ENCODE peak calls at places on chromosomes 4 and X, in seven cellular contexts. Y is NCI-H345, X is fibroblast of mammary gland, J is kidney glomerular epithelial cell, I is midbrain, Q is hypothalamus, Z is colonic mucosa. V is an unnamed sample.

GRCh38 chrX:42714981-42715688 is 62.8 kb downstream of the PPP1R2C start:
- DNase-seq in J (peak; percentile 22), I (peak; percentile 67), Y (no peak), Z (peak; percentile 66), X (no peak), Q (peak; percentile 61), V (no peak)

GRCh38 chr4:149113804-149114430 is 671.7 kb upstream of the NR3C2 start:
- DNase-seq in Y (no peak), Q (no peak), X (peak; percentile 74), I (no peak), Z (no peak), J (peak; percentile 79), V (no peak)

GRCh38 chr4:98745372-98745771 is 87.0 kb upstream of the TSPAN5 start:
- DNase-seq in Y (no peak), I (peak; percentile 0), Z (peak; percentile 42), X (peak; percentile 47), J (no peak), Q (no peak), V (no peak)

GRCh38 chr4:17316566-17316965 is 195.3 kb downstream of the QDPR start:
- DNase-seq in X (no peak), Q (no peak), J (no peak), Y (no peak), Z (no peak), I (no peak), V (no peak)

GRCh38 chr4:107780665-107781064 is 44.1 kb upstream of the SGMS2 start:
- DNase-seq in X (peak; percentile 40), J (no peak), Y (no peak), I (no peak), Q (no peak), Z (no peak), V (no peak)

GRCh38 chr4:30757357-30757756 is 37.2 kb downstream of the PCDH7 start:
- DNase-seq in J (peak; percentile 74), I (no peak), Q (no peak), X (peak; percentile 92), Z (no peak), Y (no peak), V (no peak)

GRCh38 chrX:116436358-116436816 is at the start of gene SLC6A14:
- DNase-seq in Z (peak; percentile 25), I (no peak), J (no peak), Q (no peak), Y (no peak), X (no peak), V (no peak)

GRCh38 chrX:136048446-136048845 is 63.2 kb downstream of the SLC9A6 start:
- DNase-seq in Q (no peak), J (no peak), Y (no peak), X (peak; percentile 44), Z (no peak), I (no peak), V (no peak)

GRCh38 chr4:154018659-154019058 is 229.8 kb upstream of the SFRP2 start:
- DNase-seq in I (no peak), Z (no peak), Y (no peak), J (no peak), X (no peak), Q (no peak), V (no peak)

GRCh38 chrX:72088761-72089160 is 43.0 kb downstream of the RTL5 start:
- DNase-seq in Q (no peak), I (no peak), X (no peak), Y (no peak), Z (no peak), J (no peak), V (no peak)

GRCh38 chrX:136199365-136199764 is 51.8 kb downstream of the MAP7D3 start:
- DNase-seq in Q (no peak), X (peak; percentile 77), J (no peak), I (no peak), Z (no peak), Y (no peak), V (no peak)

GRCh38 chrX:10697552-10697951 is 77.2 kb upstream of the MID1 start:
- DNase-seq in J (no peak), Z (no peak), X (no peak), Q (no peak), I (no peak), Y (no peak), V (no peak)

GRCh38 chrX:106619797-106620196 is 8.0 kb downstream of the RADX start:
- DNase-seq in I (no peak), J (no peak), Y (no peak), Z (no peak), X (peak; percentile 17), Q (no peak), V (no peak)

GRCh38 chr4:9765091-9765490 is 16.3 kb upstream of the DRD5 start:
- DNase-seq in Q (peak; percentile 21), I (peak; percentile 3), Y (no peak), J (no peak), X (peak; percentile 2), Z (peak; percentile 44), V (no peak)

GRCh38 chr4:8300832-8301231 is 31.3 kb downstream of the HTRA3 start:
- DNase-seq in Z (no peak), I (no peak), Y (no peak), Q (no peak), X (no peak), J (no peak), V (no peak)

GRCh38 chr4:63814171-63814964 is 594.9 kb downstream of the TECRL start:
- DNase-seq in Q (no peak), X (no peak), Y (no peak), J (no peak), Z (no peak), I (no peak), V (no peak)

GRCh38 chr4:6974138-6974848 is 64.7 kb downstream of the TBC1D14 start:
- DNase-seq in Z (peak; percentile 89), Q (peak; percentile 79), J (peak; percentile 74), X (peak; percentile 87), Y (peak; percentile 68), I (peak; percentile 88), V (no peak)

GRCh38 chr4:162408309-162408708 is 244.5 kb upstream of the FSTL5 start:
- DNase-seq in Y (no peak), Z (peak; percentile 55), J (no peak), X (no peak), I (no peak), Q (no peak), V (no peak)

GRCh38 chr4:151434183-151434860 is 25.3 kb downstream of the FHIP1A start:
- DNase-seq in Q (no peak), I (no peak), J (peak; percentile 74), Z (no peak), Y (no peak), X (peak; percentile 33), V (no peak)

GRCh38 chrX:28135378-28136047 is 154.3 kb upstream of the DCAF8L1 start:
- DNase-seq in Z (no peak), Y (no peak), J (no peak), Q (no peak), I (no peak), X (peak; percentile 9), V (no peak)

GRCh38 chrX:134026732-134027311 is 41.4 kb upstream of the GPC3 start:
- DNase-seq in Z (peak; percentile 67), J (peak; percentile 14), Q (no peak), X (peak; percentile 49), I (peak; percentile 13), Y (peak; percentile 4), V (no peak)

GRCh38 chrX:9942086-9942485 is 25.1 kb upstream of the CLDN34 start:
- DNase-seq in Q (no peak), Y (no peak), J (no peak), Z (no peak), I (no peak), X (no peak), V (no peak)

GRCh38 chr4:141425124-141425523 is 204.4 kb downstream of the ZNF330 start:
- DNase-seq in Z (no peak), Q (no peak), X (peak; percentile 71), J (peak; percentile 11), I (no peak), Y (no peak), V (no peak)

GRCh38 chr4:132383571-132384199 is 765.4 kb upstream of the PCDH10 start:
- DNase-seq in Q (no peak), J (no peak), I (no peak), Y (no peak), Z (no peak), X (no peak), V (no peak)

GRCh38 chrX:150504399-150505186 is 63.8 kb upstream of the MTM1 start:
- DNase-seq in I (peak; percentile 65), Q (peak; percentile 44), J (no peak), Z (no peak), X (peak; percentile 15), Y (no peak), V (no peak)

GRCh38 chrX:139823806-139824205 is 109.0 kb downstream of the ATP11C start:
- DNase-seq in Y (no peak), X (peak; percentile 36), I (no peak), Z (no peak), J (no peak), Q (no peak), V (no peak)

GRCh38 chrX:25524150-25524549 is 508.4 kb upstream of the ARX start:
- DNase-seq in Q (no peak), Z (no peak), Y (no peak), J (peak; percentile 4), I (no peak), X (peak; percentile 36), V (no peak)

GRCh38 chr4:71635094-71635493 is 148.8 kb downstream of the GC start:
- DNase-seq in X (no peak), Y (peak; percentile 51), Z (no peak), I (peak; percentile 2), Q (no peak), J (no peak), V (no peak)

GRCh38 chr4:48556268-48556667 is 66.2 kb downstream of the ZAR1 start:
- DNase-seq in I (no peak), Q (no peak), Z (no peak), Y (no peak), J (no peak), X (no peak), V (no peak)

GRCh38 chr4:14906805-14907204 is 95.5 kb upstream of the CPEB2 start:
- DNase-seq in Y (no peak), J (no peak), I (no peak), Q (no peak), X (peak; percentile 0), Z (no peak), V (no peak)

GRCh38 chrX:18360867-18361266 is 6.4 kb upstream of the SCML2 start:
- DNase-seq in I (no peak), J (no peak), Q (no peak), Z (no peak), Y (no peak), X (peak; percentile 37), V (no peak)

GRCh38 chr4:81923140-81923539 is 450.7 kb downstream of the HNRNPD start:
- DNase-seq in J (no peak), I (no peak), Y (no peak), Q (no peak), X (no peak), Z (no peak), V (no peak)

GRCh38 chrX:71627588-71628404 is 9.5 kb upstream of the CXCR3 start:
- DNase-seq in Z (no peak), J (no peak), Y (no peak), X (peak; percentile 35), Q (no peak), I (no peak), V (no peak)

GRCh38 chrX:117711774-117712173 is 404.8 kb downstream of the KLHL13 start:
- DNase-seq in Y (no peak), X (no peak), J (no peak), I (no peak), Q (no peak), Z (no peak), V (no peak)

GRCh38 chrX:67892391-67892790 is 348.6 kb downstream of the AR start:
- DNase-seq in X (no peak), Q (no peak), I (no peak), Y (no peak), J (no peak), Z (no peak), V (no peak)

GRCh38 chr4:101279377-101279871 is 67.9 kb downstream of the PPP3CA start:
- DNase-seq in Z (peak; percentile 39), Y (no peak), Q (no peak), J (no peak), I (peak; percentile 13), X (peak; percentile 99), V (no peak)